ENCODE peak calls at places on chromosomes 3 and 15, in eight cellular contexts. One of them, this sample, is unnamed.

GRCh38 chr3:197507081-197507480 is 48.7 kb downstream of the BDH1 start:
- DNase-seq in activated CD8-positive, alpha-beta memory T cell treated with anti-CD3 and anti-CD28 coated beads, Interleukin-2, amount 50 U/mL, for 48 hours: no peak
- DNase-seq in heart right ventricle: no peak
- DNase-seq in NCI-H2171: no peak
- DNase-seq in left cardiac atrium: no peak
- DNase-seq in HFFc6: no peak
- DNase-seq in iPS-NIHi11: no peak
- DNase-seq in NCI-H1694 treated with DMSO at 0.1 percent for 48 hours: no peak
- DNase-seq in this sample: no peak

GRCh38 chr15:83053151-83053550 is 13.9 kb downstream of the BTBD1 start:
- DNase-seq in heart right ventricle: no peak
- DNase-seq in HFFc6: peak; percentile 85
- DNase-seq in NCI-H2171: no peak
- DNase-seq in activated CD8-positive, alpha-beta memory T cell treated with anti-CD3 and anti-CD28 coated beads, Interleukin-2, amount 50 U/mL, for 48 hours: no peak
- DNase-seq in iPS-NIHi11: no peak
- DNase-seq in left cardiac atrium: no peak
- DNase-seq in NCI-H1694 treated with DMSO at 0.1 percent for 48 hours: no peak
- DNase-seq in this sample: no peak

GRCh38 chr15:64813075-64813474 is 12.4 kb downstream of the PIF1 start:
- DNase-seq in NCI-H1694 treated with DMSO at 0.1 percent for 48 hours: no peak
- DNase-seq in iPS-NIHi11: no peak
- DNase-seq in activated CD8-positive, alpha-beta memory T cell treated with anti-CD3 and anti-CD28 coated beads, Interleukin-2, amount 50 U/mL, for 48 hours: no peak
- DNase-seq in NCI-H2171: no peak
- DNase-seq in HFFc6: no peak
- DNase-seq in left cardiac atrium: no peak
- DNase-seq in heart right ventricle: peak; percentile 40
- DNase-seq in this sample: no peak

GRCh38 chr3:73605388-73605787 is 19.4 kb downstream of the PDZRN3 start:
- DNase-seq in heart right ventricle: no peak
- DNase-seq in iPS-NIHi11: no peak
- DNase-seq in NCI-H1694 treated with DMSO at 0.1 percent for 48 hours: no peak
- DNase-seq in left cardiac atrium: no peak
- DNase-seq in activated CD8-positive, alpha-beta memory T cell treated with anti-CD3 and anti-CD28 coated beads, Interleukin-2, amount 50 U/mL, for 48 hours: no peak
- DNase-seq in HFFc6: peak; percentile 53
- DNase-seq in NCI-H2171: no peak
- DNase-seq in this sample: no peak

GRCh38 chr3:14768182-14768790 is 50.5 kb upstream of the FGD5 start:
- DNase-seq in NCI-H1694 treated with DMSO at 0.1 percent for 48 hours: no peak
- DNase-seq in left cardiac atrium: no peak
- DNase-seq in heart right ventricle: no peak
- DNase-seq in NCI-H2171: no peak
- DNase-seq in iPS-NIHi11: no peak
- DNase-seq in HFFc6: no peak
- DNase-seq in activated CD8-positive, alpha-beta memory T cell treated with anti-CD3 and anti-CD28 coated beads, Interleukin-2, amount 50 U/mL, for 48 hours: no peak
- DNase-seq in this sample: no peak

GRCh38 chr3:134877788-134878187 is 82.7 kb downstream of the EPHB1 start:
- DNase-seq in heart right ventricle: no peak
- DNase-seq in HFFc6: no peak
- DNase-seq in iPS-NIHi11: no peak
- DNase-seq in left cardiac atrium: no peak
- DNase-seq in NCI-H2171: no peak
- DNase-seq in activated CD8-positive, alpha-beta memory T cell treated with anti-CD3 and anti-CD28 coated beads, Interleukin-2, amount 50 U/mL, for 48 hours: no peak
- DNase-seq in NCI-H1694 treated with DMSO at 0.1 percent for 48 hours: no peak
- DNase-seq in this sample: no peak

GRCh38 chr3:182248349-182248880 is 536.7 kb downstream of the SOX2 start:
- DNase-seq in activated CD8-positive, alpha-beta memory T cell treated with anti-CD3 and anti-CD28 coated beads, Interleukin-2, amount 50 U/mL, for 48 hours: no peak
- DNase-seq in iPS-NIHi11: peak; percentile 26
- DNase-seq in NCI-H1694 treated with DMSO at 0.1 percent for 48 hours: no peak
- DNase-seq in NCI-H2171: no peak
- DNase-seq in heart right ventricle: no peak
- DNase-seq in left cardiac atrium: no peak
- DNase-seq in HFFc6: no peak
- DNase-seq in this sample: no peak

GRCh38 chr3:71658131-71658530 is 67.1 kb downstream of the EIF4E3 start:
- DNase-seq in NCI-H1694 treated with DMSO at 0.1 percent for 48 hours: peak; percentile 34
- DNase-seq in iPS-NIHi11: no peak
- DNase-seq in heart right ventricle: peak; percentile 82
- DNase-seq in activated CD8-positive, alpha-beta memory T cell treated with anti-CD3 and anti-CD28 coated beads, Interleukin-2, amount 50 U/mL, for 48 hours: no peak
- DNase-seq in left cardiac atrium: peak; percentile 83
- DNase-seq in HFFc6: no peak
- DNase-seq in NCI-H2171: no peak
- DNase-seq in this sample: no peak

GRCh38 chr3:180888992-180889560 is 23.4 kb upstream of the FXR1 start:
- DNase-seq in iPS-NIHi11: no peak
- DNase-seq in NCI-H2171: no peak
- DNase-seq in left cardiac atrium: no peak
- DNase-seq in HFFc6: no peak
- DNase-seq in heart right ventricle: no peak
- DNase-seq in NCI-H1694 treated with DMSO at 0.1 percent for 48 hours: no peak
- DNase-seq in activated CD8-positive, alpha-beta memory T cell treated with anti-CD3 and anti-CD28 coated beads, Interleukin-2, amount 50 U/mL, for 48 hours: no peak
- DNase-seq in this sample: no peak

GRCh38 chr15:77187751-77188464 is 117.0 kb upstream of the TSPAN3 start:
- DNase-seq in NCI-H1694 treated with DMSO at 0.1 percent for 48 hours: no peak
- DNase-seq in left cardiac atrium: peak; percentile 59
- DNase-seq in heart right ventricle: peak; percentile 84
- DNase-seq in activated CD8-positive, alpha-beta memory T cell treated with anti-CD3 and anti-CD28 coated beads, Interleukin-2, amount 50 U/mL, for 48 hours: no peak
- DNase-seq in iPS-NIHi11: no peak
- DNase-seq in NCI-H2171: no peak
- DNase-seq in HFFc6: peak; percentile 40
- DNase-seq in this sample: no peak

GRCh38 chr15:72334842-72335241 is 14.9 kb upstream of the CELF6 start:
- DNase-seq in left cardiac atrium: no peak
- DNase-seq in activated CD8-positive, alpha-beta memory T cell treated with anti-CD3 and anti-CD28 coated beads, Interleukin-2, amount 50 U/mL, for 48 hours: no peak
- DNase-seq in HFFc6: no peak
- DNase-seq in iPS-NIHi11: no peak
- DNase-seq in NCI-H2171: no peak
- DNase-seq in heart right ventricle: no peak
- DNase-seq in NCI-H1694 treated with DMSO at 0.1 percent for 48 hours: no peak
- DNase-seq in this sample: no peak

GRCh38 chr15:54660356-54660755 is 536.4 kb downstream of the RSL24D1 start:
- DNase-seq in iPS-NIHi11: no peak
- DNase-seq in heart right ventricle: no peak
- DNase-seq in HFFc6: no peak
- DNase-seq in activated CD8-positive, alpha-beta memory T cell treated with anti-CD3 and anti-CD28 coated beads, Interleukin-2, amount 50 U/mL, for 48 hours: no peak
- DNase-seq in NCI-H1694 treated with DMSO at 0.1 percent for 48 hours: no peak
- DNase-seq in NCI-H2171: no peak
- DNase-seq in left cardiac atrium: no peak
- DNase-seq in this sample: no peak

GRCh38 chr3:172153335-172153861 is 114.0 kb downstream of the FNDC3B start:
- DNase-seq in left cardiac atrium: peak; percentile 93
- DNase-seq in heart right ventricle: peak; percentile 92
- DNase-seq in NCI-H1694 treated with DMSO at 0.1 percent for 48 hours: no peak
- DNase-seq in NCI-H2171: no peak
- DNase-seq in iPS-NIHi11: no peak
- DNase-seq in activated CD8-positive, alpha-beta memory T cell treated with anti-CD3 and anti-CD28 coated beads, Interleukin-2, amount 50 U/mL, for 48 hours: peak; percentile 66
- DNase-seq in HFFc6: peak; percentile 98
- DNase-seq in this sample: no peak

GRCh38 chr15:33209575-33210519 is 15.3 kb upstream of the FMN1 start:
- DNase-seq in left cardiac atrium: no peak
- DNase-seq in activated CD8-positive, alpha-beta memory T cell treated with anti-CD3 and anti-CD28 coated beads, Interleukin-2, amount 50 U/mL, for 48 hours: no peak
- DNase-seq in NCI-H1694 treated with DMSO at 0.1 percent for 48 hours: no peak
- DNase-seq in HFFc6: no peak
- DNase-seq in iPS-NIHi11: no peak
- DNase-seq in heart right ventricle: no peak
- DNase-seq in NCI-H2171: no peak
- DNase-seq in this sample: no peak

GRCh38 chr3:29319262-29319661 is 38.4 kb downstream of the RBMS3 start:
- DNase-seq in left cardiac atrium: no peak
- DNase-seq in iPS-NIHi11: no peak
- DNase-seq in HFFc6: no peak
- DNase-seq in NCI-H1694 treated with DMSO at 0.1 percent for 48 hours: no peak
- DNase-seq in heart right ventricle: no peak
- DNase-seq in activated CD8-positive, alpha-beta memory T cell treated with anti-CD3 and anti-CD28 coated beads, Interleukin-2, amount 50 U/mL, for 48 hours: no peak
- DNase-seq in NCI-H2171: no peak
- DNase-seq in this sample: no peak

GRCh38 chr3:8421267-8421666 is 80.4 kb upstream of the LMCD1 start:
- DNase-seq in activated CD8-positive, alpha-beta memory T cell treated with anti-CD3 and anti-CD28 coated beads, Interleukin-2, amount 50 U/mL, for 48 hours: no peak
- DNase-seq in left cardiac atrium: no peak
- DNase-seq in iPS-NIHi11: no peak
- DNase-seq in heart right ventricle: no peak
- DNase-seq in NCI-H2171: no peak
- DNase-seq in HFFc6: no peak
- DNase-seq in NCI-H1694 treated with DMSO at 0.1 percent for 48 hours: no peak
- DNase-seq in this sample: no peak

GRCh38 chr3:131898346-131898745 is 136.5 kb downstream of the CPNE4 start:
- DNase-seq in NCI-H1694 treated with DMSO at 0.1 percent for 48 hours: no peak
- DNase-seq in heart right ventricle: no peak
- DNase-seq in NCI-H2171: no peak
- DNase-seq in activated CD8-positive, alpha-beta memory T cell treated with anti-CD3 and anti-CD28 coated beads, Interleukin-2, amount 50 U/mL, for 48 hours: no peak
- DNase-seq in left cardiac atrium: no peak
- DNase-seq in iPS-NIHi11: no peak
- DNase-seq in HFFc6: no peak
- DNase-seq in this sample: no peak

GRCh38 chr15:43922021-43922420 is 95.2 kb downstream of the WDR76 start:
- DNase-seq in left cardiac atrium: no peak
- DNase-seq in iPS-NIHi11: no peak
- DNase-seq in heart right ventricle: no peak
- DNase-seq in activated CD8-positive, alpha-beta memory T cell treated with anti-CD3 and anti-CD28 coated beads, Interleukin-2, amount 50 U/mL, for 48 hours: no peak
- DNase-seq in HFFc6: peak; percentile 35
- DNase-seq in NCI-H1694 treated with DMSO at 0.1 percent for 48 hours: no peak
- DNase-seq in NCI-H2171: no peak
- DNase-seq in this sample: no peak

This sample was measured in T follicular helper cell.